ENCODE peak calls at places on chromosomes 6 and 20, in ten cellular contexts. R is endothelial cell of umbilical vein; N is left ventricle myocardium inferior; W is fibroblast of lung; Z is mesendoderm; Q is CD8-positive, alpha-beta T cell; A is small intestine; U is spleen; Y is testis; D is breast epithelium. I is an unnamed sample.

GRCh38 chr6:32975886-32976285 is 7.5 kb downstream of the BRD2 start:
- DNase-seq in W (no peak), A (no peak), Y (no peak), Q (no peak), N (no peak), U (no peak), Z (no peak), R (no peak), D (no peak), I (no peak)

GRCh38 chr20:62120990-62121775 is 1.1 kb upstream of the LSM14B start:
- DNase-seq in U (no peak), D (peak), Z (no peak), R (no peak), N (no peak), A (peak), W (no peak), Q (no peak), Y (peak), I (no peak)

GRCh38 chr6:56714982-56715456 is 72.3 kb upstream of the DST start:
- DNase-seq in R (peak), D (no peak), Y (no peak), U (no peak), Q (no peak), W (peak), Z (peak), A (no peak), N (no peak), I (peak)

GRCh38 chr6:42390228-42390934 is 61.3 kb downstream of the TRERF1 start:
- DNase-seq in Z (no peak), D (no peak), R (no peak), W (no peak), U (no peak), A (peak), N (no peak), Y (no peak), Q (peak), I (no peak)

GRCh38 chr6:77466055-77467028 is 3.1 kb upstream of the HTR1B start:
- DNase-seq in Z (peak), Q (no peak), N (peak), R (peak), U (no peak), W (peak), A (peak), D (no peak), Y (peak), I (no peak)

GRCh38 chr6:11363881-11364576 is 131.6 kb upstream of the NEDD9 start:
- DNase-seq in U (no peak), Y (no peak), Z (no peak), D (no peak), N (no peak), R (no peak), A (no peak), W (no peak), Q (no peak), I (peak)

GRCh38 chr6:50128420-50129005 is 78.8 kb upstream of the DEFB112 start:
- DNase-seq in Q (no peak), W (peak), R (peak), A (no peak), U (no peak), N (no peak), Z (peak), D (no peak), Y (no peak), I (no peak)

GRCh38 chr6:168535711-168536110 is 94.7 kb downstream of the SMOC2 start:
- DNase-seq in U (no peak), Q (no peak), W (no peak), Z (no peak), R (no peak), Y (no peak), D (no peak), N (no peak), A (no peak), I (no peak)

GRCh38 chr20:43188234-43188653 is 1.5 kb downstream of the PTPRT start:
- DNase-seq in U (no peak), Y (no peak), Z (peak), R (no peak), N (no peak), D (no peak), A (no peak), Q (no peak), W (no peak), I (no peak)

GRCh38 chr6:52566853-52567279 is 10.0 kb downstream of the TRAM2 start:
- DNase-seq in N (no peak), U (no peak), D (no peak), Y (no peak), R (peak), W (peak), Z (peak), A (peak), Q (no peak), I (no peak)

GRCh38 chr20:33348136-33348937 is 53.0 kb downstream of the CDK5RAP1 start:
- DNase-seq in N (no peak), D (no peak), R (no peak), U (no peak), Z (peak), Q (no peak), W (no peak), Y (no peak), A (no peak), I (no peak)

GRCh38 chr20:59911041-59911440 is 22.4 kb downstream of the SYCP2 start:
- DNase-seq in R (no peak), D (no peak), Z (no peak), A (no peak), N (no peak), U (no peak), Y (no peak), Q (no peak), W (no peak), I (no peak)

GRCh38 chr6:3471286-3471685 is 14.4 kb upstream of the SLC22A23 start:
- DNase-seq in N (no peak), Q (no peak), R (no peak), D (no peak), A (peak), Z (peak), U (no peak), W (no peak), Y (no peak), I (no peak)

GRCh38 chr20:3808141-3808479 is 12.0 kb downstream of the CDC25B start:
- DNase-seq in D (peak), W (peak), Q (no peak), Y (peak), A (peak), U (peak), N (peak), R (peak), Z (no peak), I (no peak)

GRCh38 chr6:79168695-79168980 is 65.8 kb downstream of the HMGN3 start:
- DNase-seq in U (no peak), A (no peak), Q (no peak), Z (no peak), R (no peak), D (no peak), Y (no peak), W (peak), N (no peak), I (no peak)

GRCh38 chr6:52725530-52726192 is 37.6 kb downstream of the GSTA2 start:
- DNase-seq in Z (no peak), Y (no peak), N (no peak), W (peak), R (no peak), U (no peak), A (peak), D (no peak), Q (no peak), I (peak)

GRCh38 chr6:169363590-169363989 is 109.9 kb upstream of the THBS2 start:
- DNase-seq in Z (no peak), A (no peak), Y (no peak), R (no peak), D (no peak), Q (no peak), U (no peak), W (peak), N (no peak), I (no peak)

GRCh38 chr6:106677282-106677681 is 47.9 kb downstream of the QRSL1 start:
- DNase-seq in Q (no peak), A (peak), R (no peak), N (no peak), D (no peak), W (no peak), U (no peak), Y (no peak), Z (no peak), I (no peak)

GRCh38 chr6:105593805-105594231 is 190.9 kb upstream of the PREP start:
- DNase-seq in D (no peak), N (no peak), R (no peak), Q (no peak), W (peak), Z (no peak), A (no peak), U (no peak), Y (no peak), I (no peak)

GRCh38 chr6:105594821-105595220 is 191.9 kb upstream of the PREP start:
- DNase-seq in U (no peak), D (no peak), N (no peak), Y (no peak), Q (no peak), W (peak), Z (no peak), A (no peak), R (no peak), I (no peak)

GRCh38 chr6:105592329-105592728 is 189.4 kb upstream of the PREP start:
- DNase-seq in A (no peak), Q (no peak), Z (no peak), R (no peak), U (no peak), W (peak), D (no peak), N (no peak), Y (no peak), I (peak)

GRCh38 chr6:105594272-105594671 is 191.4 kb upstream of the PREP start:
- DNase-seq in A (no peak), W (no peak), N (no peak), D (no peak), Y (no peak), R (no peak), Z (no peak), U (no peak), Q (no peak), I (no peak)

DNA sequence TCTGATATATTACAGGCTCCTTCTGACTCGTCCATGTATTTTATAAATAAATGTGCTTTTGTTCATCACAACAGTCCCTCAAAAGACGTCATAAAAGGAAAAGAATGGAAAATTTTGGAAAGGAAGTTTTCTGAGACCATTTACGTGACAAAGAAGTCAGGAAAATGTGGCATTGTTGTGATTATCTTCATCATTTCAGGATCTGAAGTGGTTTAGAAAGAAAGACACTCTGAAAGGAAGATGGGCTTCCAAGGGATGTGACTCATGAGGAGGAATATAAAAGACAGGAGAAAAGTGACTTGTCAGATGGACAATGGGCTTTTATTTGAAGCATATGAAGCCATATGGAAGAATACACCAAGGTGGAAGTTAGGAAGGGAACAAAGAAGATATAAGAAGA is 190.2 kb upstream of the PREP start:
- DNase-seq in Q (no peak), U (no peak), A (no peak), W (peak), Y (no peak), R (no peak), D (no peak), N (no peak), Z (no peak), I (no peak)
- H3K27ac ChIP-seq in Q (no peak), U (no peak), A (no peak), W (no peak), Y (no peak), R (no peak), D (peak), N (no peak), Z (no peak), I (peak)

DNA sequence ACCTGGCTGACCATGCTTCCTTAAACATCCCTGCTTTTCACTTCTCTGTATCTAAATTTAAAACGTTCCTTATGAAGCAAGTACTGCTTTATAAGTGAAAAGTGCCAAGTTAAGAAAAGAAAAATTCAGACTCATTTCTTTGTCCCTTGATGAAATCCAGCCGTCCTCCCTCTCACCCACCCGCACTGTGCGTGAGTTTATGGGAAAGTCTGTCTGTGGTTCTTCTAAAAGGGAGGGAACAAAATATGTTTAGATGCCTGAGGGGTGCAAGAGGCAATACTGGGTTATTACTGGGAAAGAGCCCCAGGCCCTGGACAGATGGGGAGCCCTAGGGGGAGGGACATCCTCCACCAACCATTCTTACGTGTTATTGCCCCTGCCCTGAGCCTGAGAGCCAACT is 31.1 kb downstream of the SPDEF start:
- DNase-seq in Z (no peak), Q (no peak), W (no peak), U (no peak), Y (no peak), R (no peak), D (no peak), A (no peak), N (peak), I (no peak)
- H3K27ac ChIP-seq in Z (no peak), Q (no peak), W (no peak), U (no peak), Y (no peak), R (no peak), D (no peak), A (no peak), N (no peak), I (no peak)

DNA sequence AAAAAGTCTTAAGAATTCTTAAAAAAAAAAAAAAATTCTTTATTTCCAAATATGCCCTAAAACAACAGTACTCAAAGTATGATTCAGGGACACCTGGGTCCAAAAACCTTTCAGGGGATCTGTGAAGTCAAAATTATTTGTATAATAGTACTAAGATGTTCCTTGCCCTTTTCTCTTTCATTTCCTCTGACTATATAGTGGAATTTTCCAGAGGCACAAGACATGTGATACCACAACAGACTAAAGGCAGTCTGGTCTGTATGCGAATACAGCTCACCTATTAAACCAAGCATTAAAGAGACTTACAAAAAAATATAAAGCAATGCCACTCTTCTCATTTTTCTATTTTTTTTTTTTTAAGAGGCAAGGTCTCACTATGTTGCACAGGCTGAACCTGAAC is 15.4 kb downstream of the NOL7 start:
- DNase-seq in D (no peak), Q (no peak), A (no peak), U (no peak), N (no peak), Y (no peak), W (no peak), R (no peak), Z (no peak), I (no peak)
- H3K27ac ChIP-seq in D (no peak), Q (no peak), A (no peak), U (no peak), N (no peak), Y (no peak), W (no peak), R (no peak), Z (no peak), I (no peak)

GRCh38 chr6:138012682-138013081 is 94.5 kb downstream of the PERP start:
- DNase-seq in D (no peak), Q (no peak), N (no peak), W (no peak), Z (no peak), U (no peak), A (peak), Y (no peak), R (no peak), I (no peak)
- H3K27ac ChIP-seq in D (no peak), Q (no peak), N (no peak), W (no peak), Z (no peak), U (no peak), A (no peak), Y (no peak), R (no peak), I (peak)

GRCh38 chr6:26223677-26224546 is 136.7 kb downstream of the HFE start:
- DNase-seq in W (peak), A (peak), N (peak), Y (peak), U (peak), D (no peak), Z (peak), R (peak), Q (peak), I (peak)
- H3K27ac ChIP-seq in W (peak), A (peak), N (peak), Y (peak), U (peak), D (peak), Z (peak), R (peak), Q (peak), I (peak)

I was measured in epithelial cell of prostate.